ENCODE peak calls at places on chromosomes 11 and 22, in nine cellular contexts. One of them, this sample, is unnamed.

GRCh38 chr22:38109391-38110000 is 988 bp downstream of the BAIAP2L2 start:
- DNase-seq in AG09309: no peak
- DNase-seq in psoas muscle: no peak
- DNase-seq in right lobe of liver: peak; percentile 44
- DNase-seq in tibial artery: no peak
- DNase-seq in A549: no peak
- DNase-seq in uterus: no peak
- DNase-seq in BJ: no peak
- DNase-seq in AG10803: no peak
- DNase-seq in this sample: no peak

GRCh38 chr11:87281496-87281895 is 243.8 kb downstream of the TMEM135 start:
- DNase-seq in AG09309: peak; percentile 43
- DNase-seq in psoas muscle: no peak
- DNase-seq in right lobe of liver: no peak
- DNase-seq in tibial artery: no peak
- DNase-seq in A549: no peak
- DNase-seq in uterus: no peak
- DNase-seq in BJ: no peak
- DNase-seq in AG10803: peak; percentile 66
- DNase-seq in this sample: no peak

GRCh38 chr11:65113361-65113756 is 1.7 kb downstream of the TM7SF2 start:
- DNase-seq in AG09309: no peak
- DNase-seq in psoas muscle: no peak
- DNase-seq in right lobe of liver: no peak
- DNase-seq in tibial artery: no peak
- DNase-seq in A549: no peak
- DNase-seq in uterus: peak; percentile 25
- DNase-seq in BJ: no peak
- DNase-seq in AG10803: no peak
- DNase-seq in this sample: no peak

GRCh38 chr11:1180171-1180570 is 22.4 kb downstream of the MUC5AC start:
- DNase-seq in AG09309: no peak
- DNase-seq in psoas muscle: peak; percentile 40
- DNase-seq in right lobe of liver: no peak
- DNase-seq in tibial artery: no peak
- DNase-seq in A549: no peak
- DNase-seq in uterus: no peak
- DNase-seq in BJ: no peak
- DNase-seq in AG10803: no peak
- DNase-seq in this sample: no peak

GRCh38 chr11:11070976-11071375 is 213.1 kb upstream of the ZBED5 start:
- DNase-seq in AG09309: no peak
- DNase-seq in psoas muscle: no peak
- DNase-seq in right lobe of liver: no peak
- DNase-seq in tibial artery: no peak
- DNase-seq in A549: no peak
- DNase-seq in uterus: no peak
- DNase-seq in BJ: no peak
- DNase-seq in AG10803: no peak
- DNase-seq in this sample: no peak

GRCh38 chr22:46055851-46056168 is 78.8 kb upstream of the WNT7B start:
- DNase-seq in AG09309: no peak
- DNase-seq in psoas muscle: no peak
- DNase-seq in right lobe of liver: no peak
- DNase-seq in tibial artery: no peak
- DNase-seq in A549: no peak
- DNase-seq in uterus: no peak
- DNase-seq in BJ: no peak
- DNase-seq in AG10803: no peak
- DNase-seq in this sample: no peak

GRCh38 chr11:18844753-18845367 is 53.3 kb upstream of the PTPN5 start:
- DNase-seq in AG09309: no peak
- DNase-seq in psoas muscle: no peak
- DNase-seq in right lobe of liver: no peak
- DNase-seq in tibial artery: no peak
- DNase-seq in A549: peak; percentile 28
- DNase-seq in uterus: no peak
- DNase-seq in BJ: no peak
- DNase-seq in AG10803: peak; percentile 42
- DNase-seq in this sample: no peak

GRCh38 chr11:122004446-122004845 is 111.6 kb downstream of the BLID start:
- DNase-seq in AG09309: no peak
- DNase-seq in psoas muscle: no peak
- DNase-seq in right lobe of liver: no peak
- DNase-seq in tibial artery: no peak
- DNase-seq in A549: no peak
- DNase-seq in uterus: no peak
- DNase-seq in BJ: no peak
- DNase-seq in AG10803: no peak
- DNase-seq in this sample: no peak

GRCh38 chr22:27880778-27881394 is 38.2 kb downstream of the PITPNB start:
- DNase-seq in AG09309: peak; percentile 57
- DNase-seq in psoas muscle: no peak
- DNase-seq in right lobe of liver: no peak
- DNase-seq in tibial artery: no peak
- DNase-seq in A549: peak; percentile 17
- DNase-seq in uterus: peak; percentile 72
- DNase-seq in BJ: peak; percentile 45
- DNase-seq in AG10803: peak; percentile 83
- DNase-seq in this sample: no peak

GRCh38 chr11:78717031-78717430 is 142.4 kb upstream of the NARS2 start:
- DNase-seq in AG09309: no peak
- DNase-seq in psoas muscle: no peak
- DNase-seq in right lobe of liver: no peak
- DNase-seq in tibial artery: no peak
- DNase-seq in A549: no peak
- DNase-seq in uterus: no peak
- DNase-seq in BJ: no peak
- DNase-seq in AG10803: no peak
- DNase-seq in this sample: no peak

GRCh38 chr11:48105096-48105990 is 111.3 kb upstream of the OR4B1 start:
- DNase-seq in AG09309: no peak
- DNase-seq in psoas muscle: no peak
- DNase-seq in right lobe of liver: peak; percentile 31
- DNase-seq in tibial artery: no peak
- DNase-seq in A549: no peak
- DNase-seq in uterus: no peak
- DNase-seq in BJ: no peak
- DNase-seq in AG10803: no peak
- DNase-seq in this sample: no peak

GRCh38 chr11:88280673-88281316 is 56.7 kb downstream of the CTSC start:
- DNase-seq in AG09309: peak; percentile 31
- DNase-seq in psoas muscle: no peak
- DNase-seq in right lobe of liver: peak; percentile 50
- DNase-seq in tibial artery: no peak
- DNase-seq in A549: no peak
- DNase-seq in uterus: no peak
- DNase-seq in BJ: no peak
- DNase-seq in AG10803: peak; percentile 41
- DNase-seq in this sample: no peak

GRCh38 chr11:63761173-63761572 is 7.4 kb downstream of the ZFTA start:
- DNase-seq in AG09309: no peak
- DNase-seq in psoas muscle: no peak
- DNase-seq in right lobe of liver: no peak
- DNase-seq in tibial artery: no peak
- DNase-seq in A549: no peak
- DNase-seq in uterus: no peak
- DNase-seq in BJ: no peak
- DNase-seq in AG10803: no peak
- DNase-seq in this sample: no peak

GRCh38 chr22:38570841-38571364 is 920 bp upstream of the DMC1 start:
- DNase-seq in AG09309: no peak
- DNase-seq in psoas muscle: peak; percentile 76
- DNase-seq in right lobe of liver: no peak
- DNase-seq in tibial artery: peak; percentile 86
- DNase-seq in A549: peak; percentile 9
- DNase-seq in uterus: no peak
- DNase-seq in BJ: no peak
- DNase-seq in AG10803: peak; percentile 39
- DNase-seq in this sample: no peak

GRCh38 chr11:10192036-10192435 is 102.0 kb downstream of the SBF2 start:
- DNase-seq in AG09309: no peak
- DNase-seq in psoas muscle: no peak
- DNase-seq in right lobe of liver: no peak
- DNase-seq in tibial artery: no peak
- DNase-seq in A549: no peak
- DNase-seq in uterus: no peak
- DNase-seq in BJ: no peak
- DNase-seq in AG10803: peak; percentile 68
- DNase-seq in this sample: no peak

DNA sequence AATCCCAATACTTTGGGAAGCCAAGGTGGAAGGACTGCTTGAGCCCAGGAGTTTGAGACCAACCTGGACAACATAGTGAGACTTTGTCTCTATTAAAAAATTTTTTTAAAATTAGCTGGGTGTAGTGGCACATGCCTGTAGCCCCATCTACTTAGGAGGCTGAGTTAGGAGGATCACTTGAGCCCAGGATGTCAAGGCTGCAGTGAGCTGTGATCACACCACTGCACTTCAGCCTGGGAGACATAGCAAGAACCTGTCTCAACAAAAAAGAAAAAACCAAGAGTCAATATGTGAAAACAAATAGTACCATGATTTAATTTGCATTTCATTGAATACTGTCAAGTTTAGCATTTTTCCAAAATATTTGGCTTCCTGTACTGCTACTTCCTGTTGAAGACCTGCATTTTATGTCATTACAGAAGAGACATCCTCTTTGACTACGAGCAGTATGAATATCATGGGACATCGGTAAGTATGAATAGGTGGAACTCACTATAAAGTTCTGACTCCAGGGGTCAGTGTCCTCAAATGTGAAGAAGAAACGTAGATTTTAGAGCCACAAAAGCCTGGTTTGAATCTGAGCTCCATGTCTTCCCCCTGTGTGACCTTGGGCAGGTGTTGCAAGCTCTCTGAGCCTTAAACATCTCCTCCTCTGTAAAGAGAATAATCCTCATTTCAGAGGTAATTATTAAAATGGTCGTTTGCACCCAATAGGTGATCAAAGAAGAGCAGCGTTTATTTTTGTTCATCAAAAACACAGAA is 16.0 kb downstream of the CDC45 start:
- DNase-seq in AG09309: peak; percentile 10
- DNase-seq in psoas muscle: no peak
- DNase-seq in right lobe of liver: no peak
- DNase-seq in tibial artery: no peak
- DNase-seq in A549: no peak
- DNase-seq in uterus: no peak
- DNase-seq in BJ: no peak
- DNase-seq in AG10803: peak; percentile 39
- DNase-seq in this sample: no peak
- TF ChIP-seq CTCF in AG09309: peak; percentile 19
- TF ChIP-seq CTCF in psoas muscle: peak; percentile 33
- TF ChIP-seq CTCF in right lobe of liver: peak; percentile 48
- TF ChIP-seq CTCF in tibial artery: no peak
- TF ChIP-seq CTCF in A549: no peak
- TF ChIP-seq CTCF in uterus: no peak
- TF ChIP-seq CTCF in BJ: peak; percentile 15
- TF ChIP-seq CTCF in AG10803: peak; percentile 33
- TF ChIP-seq CTCF in this sample: peak; percentile 28

GRCh38 chr11:119560961-119561360 is 138.0 kb upstream of the THY1 start:
- DNase-seq in AG09309: no peak
- DNase-seq in psoas muscle: no peak
- DNase-seq in right lobe of liver: no peak
- DNase-seq in tibial artery: peak; percentile 37
- DNase-seq in A549: no peak
- DNase-seq in uterus: no peak
- DNase-seq in BJ: no peak
- DNase-seq in AG10803: no peak
- DNase-seq in this sample: no peak

GRCh38 chr11:119560291-119560690 is 137.3 kb upstream of the THY1 start:
- DNase-seq in AG09309: no peak
- DNase-seq in psoas muscle: no peak
- DNase-seq in right lobe of liver: no peak
- DNase-seq in tibial artery: no peak
- DNase-seq in A549: no peak
- DNase-seq in uterus: no peak
- DNase-seq in BJ: no peak
- DNase-seq in AG10803: no peak
- DNase-seq in this sample: no peak
- H3K4me3 ChIP-seq in AG09309: no peak overlapping the region
- H3K4me3 ChIP-seq in psoas muscle: no peak overlapping the region
- H3K4me3 ChIP-seq in right lobe of liver: no peak overlapping the region
- H3K4me3 ChIP-seq in tibial artery: no peak overlapping the region
- H3K4me3 ChIP-seq in A549: no peak overlapping the region
- H3K4me3 ChIP-seq in uterus: no peak overlapping the region
- H3K4me3 ChIP-seq in BJ: no peak overlapping the region
- H3K4me3 ChIP-seq in AG10803: no peak overlapping the region
- H3K4me3 ChIP-seq in this sample: no peak overlapping the region

GRCh38 chr11:117944554-117944953 is 15.4 kb upstream of the TMPRSS13 start:
- DNase-seq in AG09309: no peak
- DNase-seq in psoas muscle: no peak
- DNase-seq in right lobe of liver: no peak
- DNase-seq in tibial artery: no peak
- DNase-seq in A549: no peak
- DNase-seq in uterus: no peak
- DNase-seq in BJ: no peak
- DNase-seq in AG10803: no peak
- DNase-seq in this sample: no peak

GRCh38 chr11:117946196-117946841 is 17.1 kb upstream of the TMPRSS13 start:
- DNase-seq in AG09309: no peak
- DNase-seq in psoas muscle: no peak
- DNase-seq in right lobe of liver: no peak
- DNase-seq in tibial artery: no peak
- DNase-seq in A549: no peak
- DNase-seq in uterus: no peak
- DNase-seq in BJ: no peak
- DNase-seq in AG10803: no peak
- DNase-seq in this sample: no peak

GRCh38 chr11:117942255-117942654 is 13.1 kb upstream of the TMPRSS13 start:
- DNase-seq in AG09309: no peak
- DNase-seq in psoas muscle: no peak
- DNase-seq in right lobe of liver: no peak
- DNase-seq in tibial artery: no peak
- DNase-seq in A549: no peak
- DNase-seq in uterus: no peak
- DNase-seq in BJ: no peak
- DNase-seq in AG10803: no peak
- DNase-seq in this sample: no peak

GRCh38 chr11:117946842-117947526 is 17.8 kb upstream of the TMPRSS13 start:
- DNase-seq in AG09309: peak; percentile 74
- DNase-seq in psoas muscle: peak; percentile 94
- DNase-seq in right lobe of liver: peak; percentile 84
- DNase-seq in tibial artery: peak; percentile 88
- DNase-seq in A549: peak; percentile 73
- DNase-seq in uterus: peak; percentile 92
- DNase-seq in BJ: peak; percentile 50
- DNase-seq in AG10803: peak; percentile 88
- DNase-seq in this sample: peak; percentile 40

GRCh38 chr11:117945047-117945820 is 16.0 kb upstream of the TMPRSS13 start:
- DNase-seq in AG09309: no peak
- DNase-seq in psoas muscle: no peak
- DNase-seq in right lobe of liver: no peak
- DNase-seq in tibial artery: no peak
- DNase-seq in A549: no peak
- DNase-seq in uterus: no peak
- DNase-seq in BJ: no peak
- DNase-seq in AG10803: no peak
- DNase-seq in this sample: no peak
- TF ChIP-seq CTCF in AG09309: no peak
- TF ChIP-seq CTCF in psoas muscle: peak; percentile 7
- TF ChIP-seq CTCF in right lobe of liver: no peak
- TF ChIP-seq CTCF in tibial artery: no peak
- TF ChIP-seq CTCF in A549: no peak
- TF ChIP-seq CTCF in uterus: no peak
- TF ChIP-seq CTCF in BJ: no peak
- TF ChIP-seq CTCF in AG10803: no peak
- TF ChIP-seq CTCF in this sample: no peak

GRCh38 chr22:23896523-23897186 is 2.5 kb downstream of the MIF start:
- DNase-seq in AG09309: no peak
- DNase-seq in psoas muscle: no peak
- DNase-seq in right lobe of liver: no peak
- DNase-seq in tibial artery: no peak
- DNase-seq in A549: no peak
- DNase-seq in uterus: no peak
- DNase-seq in BJ: no peak
- DNase-seq in AG10803: no peak
- DNase-seq in this sample: no peak
- H3K4me3 ChIP-seq in AG09309: no peak overlapping the region
- H3K4me3 ChIP-seq in psoas muscle: no peak overlapping the region
- H3K4me3 ChIP-seq in right lobe of liver: no peak overlapping the region
- H3K4me3 ChIP-seq in tibial artery: no peak overlapping the region
- H3K4me3 ChIP-seq in A549: no peak overlapping the region
- H3K4me3 ChIP-seq in uterus: no peak overlapping the region
- H3K4me3 ChIP-seq in BJ: no peak overlapping the region
- H3K4me3 ChIP-seq in AG10803: no peak overlapping the region
- H3K4me3 ChIP-seq in this sample: no peak overlapping the region